ENCODE peak calls at places on chromosomes 2 and 18, in five cellular contexts. K is heart left ventricle; Y is EL; C is activated CD4-positive, alpha-beta T cell treated with anti-CD3 and anti-CD28 coated beads, Interleukin-2, amount 10 ng/mL, durations not matched to agents 7 days and 5 days; H is GM04504. I is an unnamed sample.

GRCh38 chr2:135099802-135100483 is 47.9 kb downstream of the RAB3GAP1 start:
- DNase-seq in K (no peak), Y (no peak), C (no peak), H (no peak), I (no peak)

GRCh38 chr2:137950238-137950637 is 14.0 kb upstream of the HNMT start:
- DNase-seq in K (no peak), Y (no peak), C (no peak), H (no peak), I (no peak)

GRCh38 chr2:150485871-150486538 is 1.5 kb downstream of the RND3 start:
- DNase-seq in K (peak; percentile 80), Y (peak; percentile 84), C (no peak), H (peak; percentile 25), I (no peak)

GRCh38 chr2:204862809-204863208 is 317.5 kb downstream of the PARD3B start:
- DNase-seq in K (no peak), Y (no peak), C (no peak), H (no peak), I (no peak)

GRCh38 chr2:60556441-60556997 is 3.1 kb upstream of the BCL11A start:
- DNase-seq in K (no peak), Y (no peak), C (no peak), H (no peak), I (no peak)

GRCh38 chr2:18971628-18972027 is 382.3 kb upstream of the NT5C1B start:
- DNase-seq in K (no peak), Y (peak; percentile 14), C (no peak), H (no peak), I (no peak)

GRCh38 chr2:11681722-11682589 is 12.0 kb upstream of the NTSR2 start:
- DNase-seq in K (no peak), Y (no peak), C (peak; percentile 62), H (no peak), I (no peak)

GRCh38 chr2:164479460-164479859 is 141.8 kb downstream of the GRB14 start:
- DNase-seq in K (no peak), Y (peak; percentile 38), C (no peak), H (peak; percentile 4), I (no peak)

GRCh38 chr2:45190481-45190880 is 181.2 kb upstream of the SIX2 start:
- DNase-seq in K (no peak), Y (peak; percentile 75), C (no peak), H (no peak), I (no peak)

GRCh38 chr2:101692037-101692436 is 5.5 kb upstream of the MAP4K4 start:
- DNase-seq in K (no peak), Y (no peak), C (no peak), H (no peak), I (no peak)

GRCh38 chr2:98757904-98758421 is 27.0 kb upstream of the MGAT4A start:
- DNase-seq in K (peak; percentile 77), Y (peak; percentile 95), C (peak; percentile 75), H (peak; percentile 68), I (peak; percentile 83)

GRCh38 chr2:69911985-69912563 is 2.8 kb upstream of the MXD1 start:
- DNase-seq in K (no peak), Y (peak; percentile 58), C (peak; percentile 45), H (peak; percentile 36), I (no peak)

GRCh38 chr18:48811401-48811800 is 139.4 kb downstream of the SMAD7 start:
- DNase-seq in K (no peak), Y (no peak), C (no peak), H (no peak), I (no peak)

GRCh38 chr2:25280066-25280687 is 61.5 kb downstream of the DNMT3A start:
- DNase-seq in K (no peak), Y (no peak), C (no peak), H (no peak), I (no peak)

GRCh38 chr2:39755466-39755865 is 23.6 kb downstream of the THUMPD2 start:
- DNase-seq in K (no peak), Y (no peak), C (no peak), H (no peak), I (no peak)

GRCh38 chr2:191516260-191516659 is 161.7 kb upstream of the NABP1 start:
- DNase-seq in K (no peak), Y (no peak), C (no peak), H (no peak), I (no peak)

GRCh38 chr18:24500766-24501165 is 40.3 kb downstream of the HRH4 start:
- DNase-seq in K (no peak), Y (no peak), C (no peak), H (no peak), I (no peak)

GRCh38 chr2:171703574-171704347 is 16.5 kb downstream of the DYNC1I2 start:
- DNase-seq in K (no peak), Y (peak; percentile 37), C (peak; percentile 20), H (no peak), I (peak; percentile 22)

GRCh38 chr2:165871025-165871424 is 77.0 kb upstream of the GALNT3 start:
- DNase-seq in K (no peak), Y (no peak), C (no peak), H (no peak), I (no peak)

I was measured in HFF-Myc.